ENCODE peak calls at places on chromosome 18, in six cellular contexts. W is renal cortical epithelial cell, I is NCI-H774, Y is KBM-7, F is lower lobe of right lung, U is EL. J is an unnamed sample.

GRCh38 chr18:76395609-76396008 is 99.4 kb downstream of the ZNF516 start:
- DNase-seq in Y (no peak), I (no peak), F (no peak), W (no peak), U (no peak), J (no peak)

GRCh38 chr18:74416124-74416523 is 41.0 kb downstream of the DIPK1C start:
- DNase-seq in F (no peak), U (no peak), I (no peak), W (no peak), Y (no peak), J (no peak)

GRCh38 chr18:46809145-46809544 is 52.3 kb upstream of the ST8SIA5 start:
- DNase-seq in U (no peak), W (no peak), F (no peak), Y (no peak), I (no peak), J (no peak)

GRCh38 chr18:46324556-46324955 is 220.4 kb downstream of the HAUS1 start:
- DNase-seq in W (peak), F (no peak), Y (peak), I (peak), U (peak), J (peak)

GRCh38 chr18:80249217-80250093 is 2.1 kb upstream of the PARD6G start:
- DNase-seq in I (no peak), U (no peak), F (no peak), W (no peak), Y (no peak), J (no peak)

GRCh38 chr18:28175930-28176673 is 828 bp downstream of the CDH2 start:
- DNase-seq in W (no peak), F (no peak), Y (peak), I (no peak), U (peak), J (peak)

GRCh38 chr18:74114206-74114605 is 33.4 kb downstream of the FBXO15 start:
- DNase-seq in I (no peak), U (peak), Y (no peak), W (no peak), F (no peak), J (no peak)

GRCh38 chr18:22691988-22692710 is 241.0 kb upstream of the RBBP8 start:
- DNase-seq in U (peak), Y (no peak), W (no peak), F (no peak), I (no peak), J (no peak)

GRCh38 chr18:23716516-23716915 is 27.3 kb downstream of the LAMA3 start:
- DNase-seq in I (no peak), F (no peak), W (peak), U (peak), Y (no peak), J (no peak)

GRCh38 chr18:66560092-66560491 is 43.8 kb downstream of the CDH19 start:
- DNase-seq in U (no peak), F (no peak), I (no peak), W (peak), Y (no peak), J (peak)

GRCh38 chr18:27120246-27120645 is 64.9 kb downstream of the CHST9 start:
- DNase-seq in W (peak), I (no peak), Y (no peak), U (no peak), F (no peak), J (no peak)

GRCh38 chr18:72456802-72457201 is 87.3 kb downstream of the CBLN2 start:
- DNase-seq in Y (no peak), W (peak), F (no peak), I (no peak), U (no peak), J (no peak)

GRCh38 chr18:46174317-46175039 is 70.3 kb downstream of the HAUS1 start:
- DNase-seq in W (no peak), Y (peak), U (peak), I (no peak), F (peak), J (peak)

GRCh38 chr18:76960528-76961035 is 138.2 kb downstream of the ZNF236 start:
- DNase-seq in Y (no peak), U (no peak), W (no peak), I (no peak), F (no peak), J (no peak)

GRCh38 chr18:323253-323622 is 55.4 kb upstream of the THOC1 start:
- DNase-seq in U (peak), Y (no peak), F (no peak), W (peak), I (no peak), J (no peak)

GRCh38 chr18:25896178-25896780 is 194.1 kb downstream of the SS18 start:
- DNase-seq in I (no peak), W (peak), Y (peak), F (no peak), U (peak), J (peak)

J was measured in NCI-H146.